ENCODE peak calls at places on chromosomes 6 and 20, in eight cellular contexts. F, J, L, N, E, K, U and X are unnamed samples.

GRCh38 chr6:37576336-37576737 is 76.6 kb upstream of the CCDC167 start:
- DNase-seq in K (peak; percentile 81), F (no peak), J (no peak), L (no peak), N (no peak), U (no peak), E (peak; percentile 85), X (no peak)

GRCh38 chr20:24100370-24101011 is 111.9 kb upstream of the GGTLC1 start:
- DNase-seq in U (peak; percentile 5), E (peak; percentile 34), K (no peak), N (peak; percentile 59), F (no peak), J (peak; percentile 63), L (no peak), X (peak; percentile 78)

GRCh38 chr6:25788305-25788922 is 33.9 kb downstream of the SLC17A4 start:
- DNase-seq in E (peak; percentile 39), N (peak; percentile 28), K (peak; percentile 8), J (peak; percentile 72), U (peak; percentile 88), F (peak; percentile 7), L (no peak), X (peak; percentile 27)

GRCh38 chr6:37875561-37876309 is 56.2 kb downstream of the ZFAND3 start:
- DNase-seq in F (no peak), K (no peak), U (no peak), J (no peak), L (no peak), N (no peak), E (no peak), X (no peak)

GRCh38 chr6:100203391-100203790 is 209.4 kb upstream of the MCHR2 start:
- DNase-seq in K (peak; percentile 25), N (no peak), U (peak; percentile 24), J (no peak), E (peak; percentile 97), L (no peak), F (peak; percentile 95), X (no peak)

GRCh38 chr6:91081452-91082067 is 494.7 kb upstream of the MAP3K7 start:
- DNase-seq in F (peak; percentile 2), E (peak; percentile 33), N (peak; percentile 17), K (peak; percentile 2), U (peak; percentile 7), J (peak; percentile 41), L (no peak), X (peak; percentile 41)

GRCh38 chr6:101429291-101429690 is 35.8 kb downstream of the GRIK2 start:
- DNase-seq in F (no peak), K (no peak), U (no peak), L (no peak), E (no peak), N (no peak), J (no peak), X (no peak)

GRCh38 chr6:27026361-27026760 is 221.1 kb upstream of the PRSS16 start:
- DNase-seq in K (no peak), N (no peak), L (no peak), E (no peak), F (no peak), U (no peak), J (no peak), X (no peak)

GRCh38 chr6:20811112-20811746 is 277.0 kb downstream of the CDKAL1 start:
- DNase-seq in N (no peak), U (peak; percentile 72), F (peak; percentile 93), E (peak; percentile 92), K (peak; percentile 39), L (no peak), J (peak; percentile 7), X (no peak)

GRCh38 chr6:36858407-36858981 is 16.1 kb downstream of the PPIL1 start:
- DNase-seq in L (peak; percentile 61), J (no peak), F (no peak), U (no peak), N (no peak), E (peak; percentile 78), K (no peak), X (no peak)

GRCh38 chr6:87436435-87436834 is 28.7 kb downstream of the CFAP206 start:
- DNase-seq in U (peak; percentile 48), N (peak; percentile 83), F (no peak), L (peak; percentile 34), J (peak; percentile 68), E (peak; percentile 26), K (peak; percentile 15), X (peak; percentile 61)

GRCh38 chr20:45372241-45372640 is 5.9 kb downstream of the TP53TG5 start:
- DNase-seq in K (no peak), J (no peak), E (no peak), U (no peak), L (no peak), N (no peak), F (no peak), X (no peak)

GRCh38 chr6:152552616-152553209 is 84.4 kb downstream of the SYNE1 start:
- DNase-seq in K (peak; percentile 31), J (peak; percentile 72), N (peak; percentile 70), E (peak; percentile 40), L (peak; percentile 71), U (peak; percentile 60), F (no peak), X (peak; percentile 48)

GRCh38 chr6:81749704-81750103 is 2.8 kb downstream of the TENT5A start:
- DNase-seq in F (no peak), E (peak; percentile 16), L (no peak), K (no peak), U (no peak), J (no peak), N (no peak), X (no peak)

GRCh38 chr20:63574829-63575720 is 1.0 kb upstream of the HELZ2 start:
- DNase-seq in L (no peak), N (no peak), E (no peak), U (no peak), F (no peak), J (no peak), K (no peak), X (no peak)
- TF ChIP-seq CTCF in L (no peak), N (no peak), E (no peak), U (no peak), F (no peak), J (no peak), K (no peak), X (no peak)

GRCh38 chr20:25176184-25176583 is 19.3 kb upstream of the ENTPD6 start:
- DNase-seq in E (no peak), N (no peak), L (no peak), F (no peak), J (no peak), U (no peak), K (no peak), X (no peak)

GRCh38 chr20:25178563-25179438 is 16.7 kb upstream of the ENTPD6 start:
- DNase-seq in N (peak; percentile 20), L (no peak), J (peak; percentile 23), E (peak; percentile 91), U (peak; percentile 26), K (peak; percentile 89), F (peak; percentile 31), X (peak; percentile 48)

GRCh38 chr20:25173886-25174308 is 21.6 kb upstream of the ENTPD6 start:
- DNase-seq in N (no peak), J (no peak), L (no peak), U (no peak), E (no peak), K (no peak), F (no peak), X (no peak)

GRCh38 chr20:25177890-25178321 is 17.6 kb upstream of the ENTPD6 start:
- DNase-seq in F (no peak), K (no peak), J (no peak), L (no peak), U (peak; percentile 12), E (no peak), N (no peak), X (no peak)

DNA sequence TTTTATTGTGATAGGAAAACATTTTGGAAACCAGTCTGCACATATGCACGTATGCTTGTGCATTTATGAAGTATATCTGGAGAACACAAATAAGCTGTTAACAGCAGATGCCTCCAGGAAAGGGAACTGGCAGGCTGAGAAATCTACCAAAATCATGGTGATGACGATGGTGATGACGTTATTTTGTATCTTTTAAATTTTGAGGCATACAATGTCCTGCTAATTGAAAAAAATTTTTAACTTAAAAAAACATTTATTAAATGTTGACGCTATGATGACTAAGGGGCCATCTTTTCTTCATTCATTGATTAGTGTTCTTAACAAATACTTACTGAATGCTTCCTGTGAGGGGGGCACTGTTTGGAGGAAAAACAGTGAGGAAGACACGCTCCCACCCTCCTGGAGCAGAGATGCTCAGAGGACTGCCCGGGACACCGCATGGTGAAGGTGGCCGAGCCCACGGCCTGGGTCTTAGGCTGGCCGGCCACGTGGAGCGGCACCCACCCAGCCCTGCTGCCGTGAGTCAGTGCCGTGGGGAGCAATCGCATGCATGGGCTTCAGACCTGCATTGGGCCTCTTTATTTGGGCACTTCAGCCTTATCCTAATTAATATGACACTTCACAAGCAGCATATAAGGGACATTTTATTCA is 15.9 kb upstream of the ENTPD6 start:
- DNase-seq in K (no peak), F (no peak), U (no peak), N (no peak), E (no peak), J (no peak), L (no peak), X (no peak)
- TF ChIP-seq CTCF in K (peak; percentile 2), F (no peak), U (no peak), N (no peak), E (peak; percentile 5), J (no peak), L (no peak), X (no peak)

GRCh38 chr6:18792832-18793231 is 405.7 kb downstream of the RNF144B start:
- DNase-seq in U (no peak), E (no peak), N (no peak), K (no peak), J (no peak), L (no peak), F (no peak), X (no peak)
- TF ChIP-seq CTCF in U (no peak), E (no peak), N (no peak), K (no peak), J (no peak), L (no peak), F (no peak), X (no peak)

GRCh38 chr6:75852721-75853120 is 103.7 kb downstream of the MYO6 start:
- DNase-seq in K (no peak), N (no peak), F (no peak), L (no peak), U (no peak), E (peak; percentile 27), J (no peak), X (peak; percentile 79)

GRCh38 chr6:75853796-75854195 is 104.8 kb downstream of the MYO6 start:
- DNase-seq in K (no peak), N (no peak), L (no peak), F (no peak), U (no peak), J (no peak), E (no peak), X (no peak)

GRCh38 chr6:75856902-75857301 is 107.9 kb downstream of the MYO6 start:
- DNase-seq in K (no peak), J (no peak), E (no peak), L (no peak), F (no peak), U (no peak), N (no peak), X (no peak)

GRCh38 chr6:75850026-75850385 is 101.0 kb downstream of the MYO6 start:
- DNase-seq in K (no peak), L (no peak), J (no peak), E (peak; percentile 10), F (no peak), N (no peak), U (peak; percentile 9), X (no peak)

DNA sequence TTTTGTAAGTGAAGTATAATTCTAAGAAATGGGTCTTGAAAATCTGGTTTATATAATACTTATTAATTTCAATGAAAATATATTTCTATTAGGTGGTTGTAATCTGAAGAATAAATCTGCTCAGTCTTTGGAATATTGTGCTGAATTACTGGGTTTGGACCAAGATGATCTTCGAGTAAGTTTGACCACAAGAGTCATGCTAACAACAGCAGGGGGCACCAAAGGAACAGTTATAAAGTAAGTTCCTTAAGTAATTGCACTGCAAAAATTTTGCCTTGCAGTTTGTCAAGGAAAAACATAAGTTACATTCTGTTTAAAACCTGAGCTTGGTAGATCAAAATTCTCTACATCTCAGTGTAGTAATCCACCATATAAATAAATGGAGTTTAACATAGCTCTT is 106.0 kb downstream of the MYO6 start:
- DNase-seq in E (peak; percentile 54), L (no peak), F (peak; percentile 12), K (peak; percentile 2), J (peak; percentile 29), N (peak; percentile 37), U (peak; percentile 42), X (peak; percentile 71)
- TF ChIP-seq CTCF in E (peak; percentile 79), L (no peak), F (peak; percentile 45), K (peak; percentile 45), J (peak; percentile 16), N (peak; percentile 56), U (peak; percentile 39), X (peak; percentile 55)